ENCODE peak calls at places on chromosomes 4 and X, in nine cellular contexts. L is GM23338, T is HepG2, I is sigmoid colon, B is Panc1, V is esophagus muscularis mucosa, C is suprapubic skin, O is H1, A is transverse colon. Z is an unnamed sample.

GRCh38 chr4:100240008-100240407 is 49.7 kb upstream of the DDIT4L start:
- DNase-seq in I (no peak), V (no peak), B (no peak), C (no peak), L (no peak), T (no peak), A (no peak), O (no peak), Z (no peak)

GRCh38 chrX:45172890-45173289 is 27.8 kb downstream of the DIPK2B start:
- DNase-seq in A (no peak), C (no peak), O (no peak), T (peak), B (peak), L (peak), V (no peak), I (no peak), Z (no peak)

GRCh38 chr4:79917246-79917645 is 155.8 kb downstream of the ANTXR2 start:
- DNase-seq in L (peak), O (peak), T (peak), B (peak), V (no peak), A (peak), I (no peak), C (no peak), Z (peak)

GRCh38 chrX:45824471-45824870 is 623.8 kb upstream of the DIPK2B start:
- DNase-seq in T (peak), C (no peak), V (no peak), I (no peak), O (no peak), B (peak), L (peak), A (no peak), Z (no peak)

GRCh38 chr4:48133668-48134444 is at the start of gene TXK:
- DNase-seq in B (no peak), T (no peak), I (no peak), V (no peak), A (no peak), L (no peak), O (no peak), C (no peak), Z (no peak)

GRCh38 chrX:4043951-4044350 is 330.5 kb upstream of the PRKX start:
- DNase-seq in L (no peak), A (no peak), O (no peak), C (no peak), V (no peak), I (no peak), B (no peak), T (no peak), Z (no peak)

GRCh38 chr4:87490664-87491369 is 38.4 kb downstream of the SPARCL1 start:
- DNase-seq in I (no peak), B (no peak), V (no peak), C (no peak), L (no peak), T (peak), A (no peak), O (no peak), Z (no peak)

GRCh38 chr4:137794779-137795178 is 262.5 kb upstream of the PCDH18 start:
- DNase-seq in T (no peak), V (no peak), B (no peak), I (no peak), C (no peak), L (no peak), O (no peak), A (no peak), Z (no peak)

GRCh38 chr4:109072595-109072994 is 229.9 kb downstream of the COL25A1 start:
- DNase-seq in V (no peak), B (no peak), I (no peak), C (no peak), T (no peak), A (no peak), O (no peak), L (no peak), Z (no peak)

GRCh38 chr4:10336471-10336870 is 120.8 kb downstream of the ZNF518B start:
- DNase-seq in B (no peak), O (no peak), T (no peak), A (no peak), L (no peak), V (no peak), C (no peak), I (no peak), Z (no peak)

GRCh38 chr4:103429283-103429682 is 231.1 kb upstream of the CENPE start:
- DNase-seq in T (peak), O (peak), L (peak), I (no peak), B (no peak), C (no peak), V (no peak), A (no peak), Z (no peak)

GRCh38 chr4:145935253-145936141 is 3.1 kb downstream of the ZNF827 start:
- DNase-seq in C (no peak), B (no peak), V (no peak), I (no peak), T (peak), O (no peak), A (peak), L (peak), Z (peak)

GRCh38 chr4:3335385-3335784 is 42.6 kb downstream of the RGS12 start:
- DNase-seq in B (no peak), O (no peak), A (no peak), V (peak), T (no peak), C (no peak), L (no peak), I (no peak), Z (no peak)

GRCh38 chr4:6471303-6472007 is 959 bp downstream of the PPP2R2C start:
- DNase-seq in O (peak), B (no peak), T (no peak), A (no peak), L (peak), I (peak), C (peak), V (peak), Z (no peak)

GRCh38 chr4:165905405-165906027 is 32.5 kb downstream of the TLL1 start:
- DNase-seq in C (no peak), B (peak), I (no peak), L (no peak), A (no peak), T (no peak), O (no peak), V (no peak), Z (no peak)

GRCh38 chr4:169485791-169486742 is 126.3 kb downstream of the NEK1 start:
- DNase-seq in T (peak), C (no peak), L (peak), O (peak), V (no peak), B (peak), A (peak), I (no peak), Z (no peak)

GRCh38 chr4:121597346-121597934 is 99.3 kb downstream of the ANXA5 start:
- DNase-seq in C (no peak), T (no peak), I (no peak), B (no peak), L (no peak), V (no peak), O (no peak), A (no peak), Z (no peak)

GRCh38 chrX:140066262-140066661 is 100.9 kb upstream of the CXorf66 start:
- DNase-seq in I (no peak), V (no peak), T (no peak), L (no peak), C (no peak), O (no peak), A (no peak), B (no peak), Z (no peak)

GRCh38 chr4:74375824-74376426 is 11.0 kb downstream of the EREG start:
- DNase-seq in C (no peak), T (no peak), A (peak), B (no peak), V (no peak), O (no peak), I (no peak), L (no peak), Z (peak)

GRCh38 chr4:1492636-1493539 is 86.6 kb upstream of the NKX1-1 start:
- DNase-seq in I (peak), O (peak), V (no peak), L (no peak), C (peak), B (no peak), A (no peak), T (no peak), Z (no peak)

GRCh38 chr4:26088433-26088928 is 174.5 kb downstream of the SMIM20 start:
- DNase-seq in C (no peak), I (no peak), T (no peak), O (no peak), B (no peak), L (no peak), V (no peak), A (no peak), Z (no peak)

GRCh38 chr4:109739547-109739946 is 9.7 kb upstream of the PLA2G12A start:
- DNase-seq in L (no peak), A (no peak), I (no peak), C (no peak), B (no peak), O (no peak), V (no peak), T (no peak), Z (no peak)

GRCh38 chr4:157700898-157701694 is 471.7 kb downstream of the GASK1B start:
- DNase-seq in C (no peak), O (no peak), T (no peak), V (no peak), I (no peak), B (no peak), L (no peak), A (no peak), Z (no peak)

GRCh38 chr4:113758361-113758760 is 3.2 kb downstream of the CAMK2D start:
- DNase-seq in V (no peak), B (no peak), T (no peak), A (no peak), O (no peak), L (no peak), I (no peak), C (no peak), Z (no peak)

GRCh38 chr4:73692284-73692683 is 48.1 kb upstream of the CXCL8 start:
- DNase-seq in T (no peak), L (no peak), I (no peak), A (no peak), V (no peak), O (no peak), C (no peak), B (no peak), Z (no peak)

GRCh38 chr4:139973611-139974010 is 180.4 kb downstream of the MAML3 start:
- DNase-seq in V (no peak), A (no peak), T (no peak), B (no peak), I (no peak), C (no peak), O (no peak), L (no peak), Z (no peak)

GRCh38 chr4:139977838-139978604 is 176.0 kb downstream of the MAML3 start:
- DNase-seq in T (no peak), O (no peak), V (no peak), B (no peak), L (no peak), I (no peak), C (no peak), A (no peak), Z (no peak)

GRCh38 chr4:139978692-139979091 is 175.3 kb downstream of the MAML3 start:
- DNase-seq in L (no peak), O (no peak), V (no peak), B (no peak), I (no peak), A (no peak), T (no peak), C (no peak), Z (no peak)

GRCh38 chr4:139973015-139973414 is 181.0 kb downstream of the MAML3 start:
- DNase-seq in C (no peak), I (no peak), O (no peak), T (no peak), A (no peak), L (peak), V (no peak), B (no peak), Z (no peak)

DNA sequence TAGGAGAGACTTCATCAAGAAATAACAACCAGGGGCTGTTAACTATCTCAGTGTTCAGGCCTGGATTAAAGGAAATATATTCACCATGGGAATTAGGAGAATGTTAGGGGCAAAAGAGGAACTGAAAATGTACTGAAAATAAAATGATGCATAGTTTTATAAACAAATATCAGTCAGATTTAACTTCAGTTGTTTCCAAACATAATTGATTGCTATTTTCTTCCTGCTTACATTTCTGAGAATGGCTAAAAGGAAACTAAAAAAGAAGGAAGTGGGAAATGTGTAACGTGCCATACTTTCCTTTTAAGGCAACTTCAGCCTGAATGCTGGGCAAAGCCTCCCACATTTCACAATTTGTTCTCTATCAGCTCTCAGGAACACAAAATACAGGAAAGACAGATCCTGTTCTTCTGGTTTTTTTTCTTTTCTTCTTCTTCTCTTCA is 178.1 kb downstream of the MAML3 start:
- DNase-seq in T (no peak), B (no peak), V (no peak), C (no peak), A (no peak), I (no peak), O (no peak), L (no peak), Z (no peak)
- TF ChIP-seq POLR2AphosphoS5 in T (no peak), B (no peak), V (peak), C (no peak), A (peak), I (peak), O (no peak), L (no peak), Z (peak)

GRCh38 chrX:129956765-129957164 is 25.7 kb upstream of the BCORL1 start:
- DNase-seq in A (no peak), O (no peak), B (no peak), T (no peak), C (no peak), I (no peak), V (no peak), L (no peak), Z (no peak)
- H3K4me3 ChIP-seq in A (no peak), O (peak), B (peak), T (no peak), C (peak), I (peak), V (peak), L (peak), Z (peak)

DNA sequence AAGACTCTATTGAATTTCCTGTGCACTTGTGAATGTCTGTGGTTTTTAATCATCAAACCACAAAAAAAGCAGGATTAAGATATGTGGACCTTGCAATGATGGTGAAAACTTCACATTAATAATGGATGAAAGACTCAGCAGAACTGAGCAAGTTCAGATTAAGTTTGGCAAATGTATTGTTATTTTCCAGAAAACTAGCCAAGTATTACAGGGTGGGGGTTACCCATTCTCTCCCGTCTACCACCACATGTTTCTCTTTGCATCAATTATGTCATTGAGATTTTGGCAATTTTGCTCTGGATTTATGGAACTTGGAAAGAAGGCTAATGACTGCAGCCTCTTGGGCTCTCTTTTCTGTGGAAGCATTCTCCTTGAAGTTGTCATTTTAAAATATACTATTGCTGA is 577.1 kb downstream of the ANKRD50 start:
- DNase-seq in B (no peak), A (no peak), L (no peak), C (no peak), V (no peak), O (no peak), T (no peak), I (no peak), Z (no peak)
- TF ChIP-seq POLR2AphosphoS5 in B (no peak), A (no peak), L (no peak), C (no peak), V (no peak), O (no peak), T (no peak), I (no peak), Z (no peak)

GRCh38 chrX:13087322-13088154 is 43.1 kb upstream of the FAM9C start:
- DNase-seq in V (no peak), T (no peak), C (no peak), L (no peak), I (no peak), B (no peak), A (peak), O (no peak), Z (no peak)
- H3K4me3 ChIP-seq in V (no peak), T (no peak), C (no peak), L (no peak), I (no peak), B (no peak), A (no peak), O (no peak), Z (no peak)

DNA sequence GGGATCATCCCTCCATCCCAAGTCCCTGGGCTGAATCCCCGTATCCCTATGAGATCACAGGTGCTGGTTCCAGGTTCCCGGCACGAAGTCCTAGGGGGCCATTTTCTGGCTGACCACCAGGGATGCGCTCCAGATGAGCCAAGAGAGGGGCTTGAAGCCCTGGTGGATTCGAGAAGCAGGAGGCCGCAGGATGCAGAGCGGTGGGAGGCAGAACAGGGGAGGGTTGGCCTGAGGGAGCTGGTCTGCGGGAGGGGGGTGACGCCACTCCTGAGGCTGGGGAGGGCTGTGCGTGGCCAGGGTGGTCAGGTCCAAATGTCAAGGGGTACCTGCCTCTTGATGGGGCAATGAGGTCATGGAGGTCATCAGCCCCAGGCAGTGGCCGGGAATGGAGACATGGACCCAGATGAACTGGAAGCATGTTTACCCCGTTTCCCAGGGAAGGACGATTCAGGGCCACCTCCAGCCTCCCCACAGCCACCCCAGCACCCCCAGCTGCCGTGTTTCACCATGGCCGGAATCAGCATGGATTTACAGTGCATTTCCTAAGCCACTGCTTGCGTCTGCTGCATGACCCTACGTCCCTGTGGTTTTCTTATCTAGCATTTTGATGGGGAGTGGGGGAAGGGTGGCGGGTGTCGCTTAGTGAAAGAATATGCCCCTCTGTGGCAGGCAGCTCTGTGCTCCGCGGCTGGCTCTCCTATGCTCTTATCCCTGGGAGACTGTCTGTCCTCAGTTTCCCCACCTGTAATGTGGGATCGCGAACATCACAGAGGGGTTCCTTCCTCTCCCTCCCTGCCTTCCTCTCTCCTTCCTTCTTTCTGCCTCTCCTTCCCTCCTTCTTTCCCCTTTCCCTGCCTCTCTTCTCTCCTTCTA is 17.0 kb upstream of the HTRA3 start:
- DNase-seq in V (no peak), T (no peak), A (no peak), B (no peak), I (no peak), L (no peak), O (no peak), C (no peak), Z (no peak)
- TF ChIP-seq POLR2AphosphoS5 in V (no peak), T (no peak), A (no peak), B (no peak), I (no peak), L (no peak), O (no peak), C (no peak), Z (no peak)

GRCh38 chr4:98656443-98656842 is 2.0 kb downstream of the TSPAN5 start:
- DNase-seq in A (no peak), I (no peak), L (no peak), V (no peak), C (no peak), O (no peak), B (no peak), T (no peak), Z (no peak)
- H3K4me3 ChIP-seq in A (no peak), I (no peak), L (peak), V (peak), C (peak), O (no peak), B (peak), T (no peak), Z (no peak)